ENCODE peak calls at places on chromosomes 4 and X, in seven cellular contexts. V, I, U, R, C, T and J are unnamed samples. For H3K4me1, the result is how much of the 10 kb centered on the place peaks cover.

GRCh38 chr4:3472411-3473141 is 9.5 kb downstream of the DOK7 start:
- DNase-seq in V (no peak), I (no peak), U (no peak), R (no peak), C (no peak), T (no peak), J (no peak)

GRCh38 chrX:70301716-70302115 is 11.8 kb downstream of the KIF4A start:
- DNase-seq in V (no peak), I (no peak), U (peak), R (no peak), C (no peak), T (no peak), J (no peak)

GRCh38 chrX:36583674-36584073 is 424.5 kb upstream of the FAM47C start:
- DNase-seq in V (no peak), I (no peak), U (no peak), R (no peak), C (peak), T (no peak), J (no peak)

GRCh38 chr4:140858897-140859296 is 102.7 kb upstream of the TBC1D9 start:
- DNase-seq in V (peak), I (no peak), U (peak), R (no peak), C (no peak), T (peak), J (no peak)

GRCh38 chrX:37921758-37922157 is 74.4 kb upstream of the DYNLT3 start:
- DNase-seq in V (no peak), I (no peak), U (peak), R (no peak), C (peak), T (no peak), J (no peak)

GRCh38 chr4:187550256-187550950 is 445.2 kb upstream of the ZFP42 start:
- DNase-seq in V (no peak), I (no peak), U (no peak), R (no peak), C (peak), T (no peak), J (no peak)

GRCh38 chr4:185902654-185903053 is 90.7 kb upstream of the SORBS2 start:
- DNase-seq in V (no peak), I (no peak), U (no peak), R (no peak), C (peak), T (no peak), J (no peak)

GRCh38 chr4:158208931-158209640 is 1.2 kb upstream of the TMEM144 start:
- DNase-seq in V (no peak), I (no peak), U (peak), R (peak), C (no peak), T (no peak), J (no peak)

GRCh38 chr4:1850276-1850675 is 5.7 kb downstream of the LETM1 start:
- DNase-seq in V (no peak), I (no peak), U (no peak), R (no peak), C (no peak), T (no peak), J (no peak)

GRCh38 chr4:87257523-87257922 is 37.1 kb upstream of the KLHL8 start:
- DNase-seq in V (no peak), I (no peak), U (no peak), R (no peak), C (no peak), T (no peak), J (no peak)

GRCh38 chrX:101550362-101550761 is at the start of gene ARMCX1:
- DNase-seq in V (peak), I (peak), U (peak), R (peak), C (no peak), T (peak), J (no peak)

GRCh38 chrX:149881081-149881711 is at the start of gene MAGEA8:
- DNase-seq in V (peak), I (no peak), U (no peak), R (peak), C (no peak), T (no peak), J (no peak)

GRCh38 chr4:100023800-100024199 is 73.7 kb upstream of the H2AZ1 start:
- DNase-seq in V (no peak), I (no peak), U (no peak), R (no peak), C (no peak), T (no peak), J (no peak)

GRCh38 chr4:155809835-155810234 is 51.0 kb downstream of the GUCY1B1 start:
- DNase-seq in V (no peak), I (no peak), U (peak), R (peak), C (peak), T (no peak), J (no peak)

GRCh38 chr4:52368895-52369294 is 290.2 kb downstream of the USP46 start:
- DNase-seq in V (no peak), I (no peak), U (no peak), R (no peak), C (no peak), T (no peak), J (no peak)

GRCh38 chr4:74933562-74934015 is 673 bp downstream of the PARM1 start:
- DNase-seq in V (no peak), I (no peak), U (peak), R (peak), C (no peak), T (no peak), J (no peak)

GRCh38 chr4:16240300-16240699 is 14.0 kb upstream of the TAPT1 start:
- DNase-seq in V (no peak), I (no peak), U (no peak), R (no peak), C (no peak), T (no peak), J (no peak)

GRCh38 chrX:40573763-40574162 is 7.0 kb upstream of the ATP6AP2 start:
- DNase-seq in V (peak), I (no peak), U (peak), R (peak), C (peak), T (no peak), J (no peak)

GRCh38 chr4:27318740-27319139 is 458.1 kb downstream of the STIM2 start:
- DNase-seq in V (peak), I (no peak), U (peak), R (peak), C (peak), T (no peak), J (no peak)

GRCh38 chr4:38562751-38563198 is 101.2 kb upstream of the KLF3 start:
- DNase-seq in V (no peak), I (peak), U (peak), R (no peak), C (peak), T (no peak), J (no peak)

GRCh38 chr4:150123073-150123472 is 44.8 kb downstream of the DCLK2 start:
- DNase-seq in V (no peak), I (no peak), U (no peak), R (no peak), C (no peak), T (no peak), J (no peak)

GRCh38 chr4:6892909-6893202 is 16.8 kb upstream of the TBC1D14 start:
- DNase-seq in V (no peak), I (no peak), U (no peak), R (no peak), C (no peak), T (no peak), J (no peak)

GRCh38 chr4:6893449-6894085 is 16.1 kb upstream of the TBC1D14 start:
- DNase-seq in V (no peak), I (no peak), U (peak), R (no peak), C (no peak), T (no peak), J (no peak)

GRCh38 chr4:6892190-6892908 is 17.3 kb upstream of the TBC1D14 start:
- DNase-seq in V (peak), I (no peak), U (peak), R (peak), C (peak), T (no peak), J (no peak)

GRCh38 chr4:6894528-6895498 is 14.8 kb upstream of the TBC1D14 start:
- DNase-seq in V (no peak), I (no peak), U (no peak), R (no peak), C (no peak), T (no peak), J (no peak)

DNA sequence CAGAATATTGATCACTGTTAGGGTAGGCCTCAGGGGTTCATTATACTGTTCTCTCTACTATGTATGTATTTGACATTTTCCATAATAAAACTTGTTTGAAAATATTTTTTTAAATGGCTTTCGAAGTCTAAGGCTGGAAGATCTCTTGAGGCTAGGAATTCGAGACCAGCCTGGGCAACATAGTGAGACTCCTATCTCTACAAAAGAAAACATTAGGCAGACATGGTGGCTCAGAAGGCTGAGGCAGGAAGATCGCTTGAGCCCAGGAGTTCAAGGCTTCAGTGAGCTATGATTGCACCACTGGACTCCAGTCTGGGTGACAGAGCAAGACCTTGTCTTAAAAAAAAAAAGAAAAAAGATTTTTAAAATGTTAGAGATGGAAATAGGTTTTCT is 15.5 kb upstream of the TBC1D14 start:
- DNase-seq in V (no peak), I (no peak), U (no peak), R (no peak), C (no peak), T (no peak), J (no peak)
- H3K4me1 ChIP-seq in V (under half), I (under half), U (under half), R (under half), C (under half), T (under half), J (under half)

DNA sequence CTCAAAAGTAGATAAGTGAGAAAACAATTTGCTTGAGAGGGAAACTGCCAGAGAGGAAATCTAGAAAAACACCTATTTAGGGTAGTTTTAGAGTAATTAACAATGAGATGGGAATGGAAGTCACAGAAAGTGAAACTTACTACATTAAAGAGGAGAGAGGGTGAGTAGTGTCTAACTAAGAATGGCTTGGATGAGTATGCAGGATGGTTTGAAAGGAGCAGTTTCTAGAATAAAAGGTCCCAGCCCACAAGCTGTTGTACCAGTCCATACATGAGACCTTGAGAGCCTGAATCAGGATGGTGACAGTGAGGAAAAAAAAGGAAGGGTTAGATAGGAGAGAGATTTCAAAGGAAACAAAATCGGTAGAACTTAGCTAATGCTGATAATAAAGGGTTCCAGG is 1.3 kb downstream of the GAR1 start:
- DNase-seq in V (no peak), I (no peak), U (peak), R (no peak), C (no peak), T (no peak), J (no peak)
- H3K27ac ChIP-seq in V (no peak), I (no peak), U (no peak), R (no peak), C (no peak), T (no peak), J (no peak)

DNA sequence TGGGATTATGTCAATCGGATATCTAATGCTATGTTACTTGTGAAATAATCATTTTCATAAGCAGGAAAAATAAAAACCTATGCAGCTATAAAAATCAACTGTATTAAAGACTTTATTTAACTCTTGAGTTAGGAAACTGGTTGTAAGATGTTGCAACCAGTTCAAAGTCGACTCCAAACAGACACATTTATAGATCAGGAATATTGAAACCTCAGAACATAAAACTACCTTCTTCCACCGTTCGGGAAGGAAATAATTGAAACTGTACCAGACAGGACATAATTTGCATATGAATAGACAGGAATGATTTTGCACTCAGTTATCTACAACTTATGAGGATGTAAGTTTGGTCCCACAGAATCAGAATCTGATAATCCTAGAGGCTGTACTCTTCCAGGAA is 181.8 kb upstream of the STS start:
- DNase-seq in V (no peak), I (no peak), U (no peak), R (no peak), C (no peak), T (no peak), J (no peak)
- H3K4me1 ChIP-seq in V (under half), I (under half), U (under half), R (under half), C (under half), T (under half), J (under half)

DNA sequence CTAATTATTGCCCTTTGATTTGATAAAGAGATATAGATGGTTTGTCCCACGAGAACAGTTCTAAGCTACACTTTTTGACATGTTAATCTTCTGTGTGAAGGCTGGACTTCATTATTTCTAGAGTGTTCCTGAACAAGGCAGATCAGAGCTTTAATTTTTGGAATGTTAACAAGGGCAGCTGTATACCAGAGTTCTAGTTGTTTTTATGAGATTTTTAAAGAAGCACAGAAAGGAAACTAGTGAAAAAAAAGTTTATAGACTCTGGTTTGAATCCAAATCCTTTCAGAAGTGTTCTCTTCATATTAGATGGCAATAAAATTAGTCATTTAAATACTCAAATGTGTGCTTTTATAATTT is 187.2 kb upstream of the ANK2 start:
- DNase-seq in V (no peak), I (no peak), U (no peak), R (no peak), C (no peak), T (no peak), J (no peak)
- H3K27ac ChIP-seq in V (no peak), I (peak), U (no peak), R (peak), C (no peak), T (no peak), J (no peak)

GRCh38 chrX:19867938-19868337 is 19.5 kb downstream of the SH3KBP1 start:
- DNase-seq in V (no peak), I (no peak), U (no peak), R (no peak), C (no peak), T (no peak), J (no peak)

GRCh38 chrX:19867411-19867732 is 20.0 kb downstream of the SH3KBP1 start:
- DNase-seq in V (no peak), I (no peak), U (peak), R (no peak), C (peak), T (no peak), J (no peak)

GRCh38 chrX:19866626-19867410 is 20.6 kb downstream of the SH3KBP1 start:
- DNase-seq in V (no peak), I (no peak), U (no peak), R (no peak), C (no peak), T (no peak), J (no peak)

GRCh38 chrX:19864736-19865135 is 22.7 kb downstream of the SH3KBP1 start:
- DNase-seq in V (no peak), I (no peak), U (no peak), R (no peak), C (no peak), T (no peak), J (no peak)

GRCh38 chrX:19865567-19866363 is 21.6 kb downstream of the SH3KBP1 start:
- DNase-seq in V (no peak), I (no peak), U (no peak), R (no peak), C (no peak), T (no peak), J (no peak)
- H3K4me1 ChIP-seq in V (under half), I (under half), U (under half), R (under half), C (under half), T (under half), J (under half)

GRCh38 chr4:6056976-6057766 is 38.9 kb upstream of the C4orf50 start:
- DNase-seq in V (no peak), I (no peak), U (no peak), R (no peak), C (no peak), T (no peak), J (no peak)

GRCh38 chr4:6052679-6053078 is 34.4 kb upstream of the C4orf50 start:
- DNase-seq in V (no peak), I (no peak), U (no peak), R (no peak), C (peak), T (no peak), J (no peak)

GRCh38 chr4:6054162-6054922 is 36.1 kb upstream of the C4orf50 start:
- DNase-seq in V (no peak), I (no peak), U (no peak), R (no peak), C (no peak), T (no peak), J (no peak)

GRCh38 chr4:6055030-6055429 is 36.8 kb upstream of the C4orf50 start:
- DNase-seq in V (no peak), I (no peak), U (no peak), R (no peak), C (no peak), T (no peak), J (no peak)

DNA sequence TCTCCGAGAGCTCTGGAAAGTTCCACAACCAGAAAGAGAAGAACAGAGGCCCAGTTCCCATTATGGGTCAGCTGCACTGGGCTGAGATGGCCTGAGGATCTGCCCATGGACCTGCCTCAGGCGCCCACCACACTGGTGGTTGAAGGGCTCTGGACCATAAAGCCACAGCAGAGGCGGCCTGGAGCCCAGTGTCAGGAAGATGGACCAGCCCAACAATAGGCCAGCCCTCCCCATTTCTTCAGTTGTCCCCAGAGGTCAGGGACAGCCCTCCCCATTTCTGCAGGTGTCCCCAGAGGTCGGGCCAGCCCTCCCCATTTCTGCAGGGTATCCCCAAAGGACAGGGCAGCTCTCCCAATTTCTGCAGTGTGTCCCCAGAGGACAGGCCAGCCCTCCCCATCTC is 37.2 kb upstream of the C4orf50 start:
- DNase-seq in V (no peak), I (no peak), U (no peak), R (no peak), C (no peak), T (no peak), J (no peak)
- H3K27ac ChIP-seq in V (no peak), I (no peak), U (no peak), R (no peak), C (no peak), T (no peak), J (no peak)